ENCODE peak calls at places on chromosomes 16 and 17, in eight cellular contexts. W, U, N, S, A, X, Q and V are unnamed samples.

GRCh38 chr17:39739020-39739884 is 1.5 kb downstream of the GRB7 start:
- DNase-seq in Q (peak), S (no peak), U (no peak), A (peak), N (no peak), W (no peak), X (no peak), V (peak)

GRCh38 chr16:50102046-50102756 is 36.4 kb downstream of the HEATR3 start:
- DNase-seq in U (no peak), S (no peak), Q (no peak), W (no peak), A (no peak), X (no peak), N (peak), V (no peak)

GRCh38 chr16:3183445-3184139 is 4.4 kb upstream of the OR1F1 start:
- DNase-seq in N (no peak), A (no peak), X (no peak), Q (no peak), W (no peak), S (no peak), U (no peak), V (peak)

GRCh38 chr17:2502911-2503580 is 8.6 kb downstream of the METTL16 start:
- DNase-seq in U (no peak), W (no peak), A (no peak), X (no peak), N (no peak), S (no peak), Q (no peak), V (no peak)

GRCh38 chr16:84955427-84955826 is 55.9 kb downstream of the ZDHHC7 start:
- DNase-seq in Q (no peak), N (no peak), S (no peak), A (no peak), W (no peak), X (no peak), U (no peak), V (no peak)

GRCh38 chr16:14344292-14344691 is 273.2 kb downstream of the MRTFB start:
- DNase-seq in U (no peak), A (no peak), Q (no peak), N (no peak), W (no peak), X (no peak), S (no peak), V (peak)

GRCh38 chr17:3879181-3879580 is 13.7 kb downstream of the CAMKK1 start:
- DNase-seq in W (no peak), S (no peak), Q (no peak), X (no peak), U (no peak), N (no peak), A (no peak), V (no peak)

GRCh38 chr17:45270828-45271418 is 9.0 kb upstream of the SPATA32 start:
- DNase-seq in N (no peak), A (no peak), S (no peak), Q (no peak), X (peak), U (peak), W (peak), V (peak)

GRCh38 chr17:27497696-27498095 is 41.4 kb downstream of the KSR1 start:
- DNase-seq in Q (no peak), W (no peak), A (no peak), S (no peak), U (no peak), N (no peak), X (no peak), V (no peak)

GRCh38 chr16:69234460-69234859 is 47.5 kb downstream of the SNTB2 start:
- DNase-seq in N (no peak), S (no peak), X (no peak), W (no peak), A (no peak), Q (no peak), U (no peak), V (no peak)